ENCODE peak calls at places on chromosomes 4 and X, in seven cellular contexts. T is ELR, B is Karpas-422, I is psoas muscle, W is endothelial cell, H is stomach, D is right lobe of liver. Y is an unnamed sample.

GRCh38 chr4:137116144-137116543 is 416.1 kb downstream of the PCDH18 start:
- DNase-seq in T (peak), B (no peak), I (no peak), W (no peak), H (no peak), D (no peak), Y (no peak)

GRCh38 chr4:143558823-143559756 is 45.6 kb downstream of the SMARCA5 start:
- DNase-seq in T (peak), B (peak), I (peak), W (peak), H (peak), D (peak), Y (peak)

GRCh38 chr4:575281-576141 is 584 bp downstream of the TMEM271 start:
- DNase-seq in T (no peak), B (no peak), I (no peak), W (peak), H (no peak), D (no peak), Y (peak)

GRCh38 chr4:182486895-182487294 is 243.7 kb downstream of the TENM3 start:
- DNase-seq in T (no peak), B (no peak), I (no peak), W (no peak), H (no peak), D (no peak), Y (peak)

GRCh38 chrX:42732506-42732905 is 45.5 kb downstream of the PPP1R2C start:
- DNase-seq in T (no peak), B (no peak), I (peak), W (no peak), H (no peak), D (no peak), Y (no peak)

GRCh38 chr4:119525005-119525749 is 103.4 kb downstream of the PDE5A start:
- DNase-seq in T (peak), B (no peak), I (no peak), W (no peak), H (no peak), D (no peak), Y (peak)

GRCh38 chr4:61223385-61223784 is 23.3 kb downstream of the ADGRL3 start:
- DNase-seq in T (no peak), B (no peak), I (no peak), W (no peak), H (no peak), D (no peak), Y (no peak)

GRCh38 chr4:125529071-125529470 is 214.3 kb downstream of the FAT4 start:
- DNase-seq in T (peak), B (no peak), I (no peak), W (no peak), H (no peak), D (no peak), Y (no peak)

GRCh38 chrX:41421071-41421729 is 25.9 kb upstream of the NYX start:
- DNase-seq in T (no peak), B (no peak), I (no peak), W (no peak), H (no peak), D (no peak), Y (no peak)

GRCh38 chrX:9656277-9656676 is 109.4 kb downstream of the GPR143 start:
- DNase-seq in T (no peak), B (no peak), I (no peak), W (no peak), H (no peak), D (no peak), Y (no peak)

GRCh38 chr4:88758264-88758663 is 60.6 kb upstream of the NAP1L5 start:
- DNase-seq in T (peak), B (no peak), I (no peak), W (no peak), H (no peak), D (no peak), Y (no peak)

GRCh38 chr4:177070533-177070932 is 239.1 kb upstream of the NEIL3 start:
- DNase-seq in T (peak), B (no peak), I (no peak), W (no peak), H (no peak), D (no peak), Y (peak)

GRCh38 chr4:38189445-38189844 is 229.2 kb downstream of the PTTG2 start:
- DNase-seq in T (peak), B (no peak), I (no peak), W (no peak), H (no peak), D (no peak), Y (peak)

GRCh38 chrX:72545990-72546389 is 26.7 kb downstream of the HDAC8 start:
- DNase-seq in T (no peak), B (no peak), I (no peak), W (no peak), H (no peak), D (no peak), Y (peak)

GRCh38 chrX:54043696-54044125 is 562 bp downstream of the PHF8 start:
- DNase-seq in T (peak), B (peak), I (peak), W (peak), H (peak), D (no peak), Y (peak)

GRCh38 chr4:1683371-1683902 is 676 bp downstream of the FAM53A start:
- DNase-seq in T (peak), B (no peak), I (peak), W (peak), H (no peak), D (no peak), Y (peak)

GRCh38 chr4:106315476-106315967 is 487 bp downstream of the TBCK start:
- DNase-seq in T (peak), B (peak), I (no peak), W (no peak), H (no peak), D (no peak), Y (peak)

GRCh38 chr4:54840992-54841768 is 183.4 kb downstream of the KIT start:
- DNase-seq in T (peak), B (peak), I (no peak), W (no peak), H (peak), D (no peak), Y (peak)

GRCh38 chr4:140308366-140309123 is 64.9 kb upstream of the SCOC start:
- DNase-seq in T (peak), B (no peak), I (peak), W (no peak), H (no peak), D (peak), Y (peak)

GRCh38 chrX:148592595-148592994 is 92.2 kb downstream of the AFF2 start:
- DNase-seq in T (no peak), B (no peak), I (no peak), W (no peak), H (no peak), D (no peak), Y (no peak)

GRCh38 chrX:46642145-46642544 is 68.6 kb downstream of the CHST7 start:
- DNase-seq in T (peak), B (peak), I (no peak), W (no peak), H (no peak), D (no peak), Y (peak)

Y was measured in EH.